ENCODE peak calls at places on chromosomes 5 and 9, in five cellular contexts. R is naive thymus-derived CD4-positive, alpha-beta T cell; P is transverse colon; C is AG04450; K is mammary epithelial cell. D is an unnamed sample.

GRCh38 chr9:89814340-89815040 is 209.7 kb downstream of the GADD45G start:
- DNase-seq in R (peak), P (no peak), C (no peak), K (no peak), D (no peak)

GRCh38 chr9:4547016-4547415 is 56.7 kb downstream of the SLC1A1 start:
- DNase-seq in R (no peak), P (no peak), C (no peak), K (no peak), D (no peak)

GRCh38 chr9:78831726-78832125 is 534.8 kb downstream of the PSAT1 start:
- DNase-seq in R (no peak), P (no peak), C (no peak), K (no peak), D (no peak)

GRCh38 chr5:68246802-68247201 is 31.2 kb downstream of the PIK3R1 start:
- DNase-seq in R (no peak), P (no peak), C (no peak), K (no peak), D (no peak)

GRCh38 chr5:19584131-19584530 is 403.9 kb downstream of the CDH18 start:
- DNase-seq in R (no peak), P (no peak), C (no peak), K (no peak), D (no peak)

GRCh38 chr5:72517961-72518690 is 10.9 kb upstream of the ZNF366 start:
- DNase-seq in R (no peak), P (peak), C (no peak), K (no peak), D (no peak)

GRCh38 chr5:151740958-151741373 is 17.5 kb downstream of the ATOX1 start:
- DNase-seq in R (no peak), P (no peak), C (no peak), K (peak), D (no peak)

GRCh38 chr5:62790348-62790747 is 211.7 kb downstream of the LRRC70 start:
- DNase-seq in R (no peak), P (no peak), C (no peak), K (no peak), D (no peak)

GRCh38 chr5:59588922-59589321 is 304.6 kb downstream of the PDE4D start:
- DNase-seq in R (no peak), P (no peak), C (no peak), K (peak), D (no peak)

GRCh38 chr9:69919461-69920061 is 98.9 kb downstream of the CFAP95 start:
- DNase-seq in R (no peak), P (no peak), C (peak), K (peak), D (peak)

GRCh38 chr9:131525643-131526565 is 5.2 kb downstream of the UCK1 start:
- DNase-seq in R (no peak), P (no peak), C (no peak), K (no peak), D (no peak)

GRCh38 chr9:35801328-35802128 is 10.1 kb downstream of the NPR2 start:
- DNase-seq in R (no peak), P (no peak), C (no peak), K (no peak), D (no peak)

GRCh38 chr9:113581865-113582697 is 118.6 kb downstream of the RGS3 start:
- DNase-seq in R (peak), P (peak), C (no peak), K (no peak), D (no peak)

GRCh38 chr5:116371935-116372334 is 202.7 kb downstream of the SEMA6A start:
- DNase-seq in R (no peak), P (no peak), C (no peak), K (no peak), D (no peak)

GRCh38 chr5:128596071-128596470 is 58.0 kb upstream of the FBN2 start:
- DNase-seq in R (no peak), P (no peak), C (no peak), K (no peak), D (no peak)

GRCh38 chr5:43044181-43044914 is 4.2 kb upstream of the ANXA2R start:
- DNase-seq in R (no peak), P (no peak), C (no peak), K (no peak), D (no peak)

GRCh38 chr9:94560237-94560636 is 5.4 kb downstream of the PCAT7 start:
- DNase-seq in R (no peak), P (no peak), C (no peak), K (peak), D (no peak)

GRCh38 chr9:94553029-94553938 is 1.6 kb upstream of the PCAT7 start:
- DNase-seq in R (no peak), P (peak), C (no peak), K (no peak), D (no peak)

GRCh38 chr9:94554078-94554438 is 825 bp upstream of the PCAT7 start:
- DNase-seq in R (no peak), P (peak), C (no peak), K (no peak), D (no peak)

DNA sequence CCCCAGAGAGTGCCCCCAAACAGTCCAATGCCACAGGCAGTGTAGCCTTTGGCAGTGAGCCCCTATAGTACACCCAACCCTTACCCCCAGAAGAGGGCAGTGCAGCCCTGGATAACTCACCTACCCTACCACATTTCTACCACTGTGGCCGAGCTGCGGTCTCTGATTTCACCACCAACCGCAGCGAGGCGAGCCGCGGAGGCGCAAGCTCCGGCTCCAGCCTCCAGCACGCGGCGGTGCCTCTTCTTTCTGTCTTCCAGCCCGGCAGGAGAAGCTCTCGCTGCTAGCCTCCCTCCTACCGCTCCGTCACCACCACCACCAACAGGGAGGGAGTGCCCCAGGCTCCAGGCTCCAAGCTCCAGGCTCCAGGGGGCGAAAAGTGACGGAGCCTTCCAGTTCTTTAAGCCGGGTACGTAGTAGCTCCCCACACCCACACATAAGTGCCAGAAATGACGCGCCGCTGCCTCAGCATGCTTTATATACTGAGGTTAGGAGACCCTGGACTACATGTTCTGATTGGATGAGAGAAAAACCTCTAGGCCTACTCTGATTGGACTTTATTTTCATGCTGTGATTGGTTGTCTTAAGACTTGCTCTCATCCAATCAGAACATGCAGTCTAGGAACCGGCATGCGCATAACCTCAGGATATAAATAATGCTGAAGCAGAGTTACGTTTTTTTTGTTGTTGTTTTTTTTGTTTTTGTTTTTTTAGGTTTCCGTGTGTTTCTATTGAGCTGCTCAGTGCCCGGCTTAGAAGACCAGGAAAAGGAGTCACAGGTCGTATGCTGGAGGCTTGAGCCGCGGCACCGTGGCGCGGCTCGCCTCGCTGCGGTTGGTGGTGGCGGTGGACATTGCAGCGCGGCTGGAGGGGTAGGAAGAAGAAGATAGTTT is at the start of gene PCAT7:
- DNase-seq in R (no peak), P (peak), C (no peak), K (no peak), D (no peak)
- H3K4me3 ChIP-seq in R (no peak), P (peak), C (no peak), K (no peak), D (no peak)

DNA sequence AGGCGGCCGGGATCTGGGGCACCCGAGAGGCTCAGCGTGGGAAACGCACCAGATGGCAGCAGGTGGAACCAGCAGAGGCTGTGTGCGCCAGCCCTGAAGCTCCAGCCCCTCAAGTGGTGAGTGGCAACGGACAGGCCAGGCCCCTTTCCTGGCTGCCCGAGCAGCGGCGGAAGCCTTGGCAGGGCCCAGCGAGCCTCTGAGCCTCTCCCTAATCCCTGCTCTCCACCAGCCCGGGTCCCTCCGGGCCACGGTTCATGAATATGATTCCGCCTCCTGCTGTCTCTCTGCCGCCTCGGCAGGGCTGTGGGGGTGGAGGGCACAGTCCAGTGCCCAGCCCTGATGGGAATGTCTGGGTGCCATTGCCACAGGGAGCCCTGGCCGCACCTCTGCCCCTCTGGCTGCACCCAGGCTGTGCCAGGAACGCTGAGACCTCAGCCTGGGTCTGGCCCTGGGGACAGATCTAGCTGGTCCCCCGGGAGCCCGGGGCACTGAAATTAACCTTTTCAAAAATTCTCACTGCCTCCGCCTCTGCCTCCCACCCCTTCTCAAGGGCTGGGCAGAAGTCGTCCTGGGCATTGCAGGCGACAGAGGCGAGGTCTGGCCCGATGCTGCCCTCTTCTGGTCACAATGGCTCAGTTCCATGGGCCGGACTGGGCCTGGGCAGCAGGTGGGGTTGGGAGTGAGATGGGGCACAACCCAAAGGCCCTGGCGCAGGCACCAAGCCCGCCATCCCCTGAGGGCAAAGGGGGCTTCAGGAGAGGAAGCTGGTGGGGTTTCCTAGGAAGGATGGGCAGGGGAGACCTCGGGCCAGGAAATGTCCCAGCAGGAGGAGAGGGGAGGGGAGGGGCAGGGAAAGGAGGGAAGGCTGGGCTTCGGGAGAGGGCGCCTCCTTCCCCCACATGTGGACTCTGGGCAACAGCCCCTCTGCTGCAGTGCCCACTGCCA is 20.3 kb downstream of the CCDC187 start:
- DNase-seq in R (peak), P (peak), C (peak), K (peak), D (peak)
- H3K4me3 ChIP-seq in R (no peak), P (peak), C (no peak), K (peak), D (peak)

GRCh38 chr9:33161011-33161588 is 6.0 kb downstream of the B4GALT1 start:
- DNase-seq in R (no peak), P (peak), C (peak), K (peak), D (peak)
- H3K4me3 ChIP-seq in R (no peak), P (no peak), C (peak), K (peak), D (peak)

GRCh38 chr5:126354012-126354856 is 69.0 kb upstream of the GRAMD2B start:
- DNase-seq in R (no peak), P (no peak), C (peak), K (peak), D (peak)
- H3K4me3 ChIP-seq in R (no peak), P (no peak), C (peak), K (peak), D (no peak)

GRCh38 chr9:124861342-124862229 is at the start of the genes ARPC5L and RPL35:
- DNase-seq in R (peak), P (peak), C (peak), K (peak), D (peak)

GRCh38 chr9:124857533-124858162 is 4.1 kb downstream of the RPL35 start:
- DNase-seq in R (no peak), P (no peak), C (no peak), K (no peak), D (no peak)

GRCh38 chr9:124860582-124861341 is 995 bp downstream of the RPL35 start:
- DNase-seq in R (no peak), P (no peak), C (no peak), K (no peak), D (no peak)

GRCh38 chr9:124858330-124859046 is 3.3 kb downstream of the RPL35 start:
- DNase-seq in R (no peak), P (no peak), C (no peak), K (no peak), D (no peak)

GRCh38 chr9:124859803-124860581 is 1.8 kb downstream of the RPL35 start:
- DNase-seq in R (no peak), P (no peak), C (no peak), K (no peak), D (no peak)
- H3K4me3 ChIP-seq in R (peak), P (no peak), C (peak), K (peak), D (peak)

DNA sequence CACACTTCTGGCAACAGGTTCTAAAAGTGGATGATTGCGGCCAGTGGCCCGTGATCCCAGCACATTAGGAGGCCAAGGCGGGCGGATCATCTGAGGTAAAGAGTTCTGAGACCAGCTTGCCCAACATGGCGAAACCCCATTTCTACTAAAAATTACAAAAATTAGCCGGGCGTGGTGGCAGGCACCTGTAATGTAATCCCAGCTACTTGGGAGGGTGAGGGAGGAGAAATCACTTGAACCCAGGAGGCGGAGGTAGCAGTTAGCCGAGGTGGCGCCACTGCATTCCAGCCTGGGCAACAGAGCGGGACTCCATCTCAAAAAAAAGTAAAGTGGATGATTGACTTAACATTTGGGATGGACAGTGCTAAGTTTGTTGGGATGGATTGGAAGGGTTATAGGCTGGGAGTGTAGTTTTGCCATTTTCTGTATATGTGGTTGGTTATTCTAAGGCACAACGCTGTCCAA is 3.4 kb downstream of the MATR3 start:
- DNase-seq in R (no peak), P (no peak), C (no peak), K (no peak), D (no peak)
- H3K4me3 ChIP-seq in R (no peak), P (no peak), C (no peak), K (no peak), D (no peak)

DNA sequence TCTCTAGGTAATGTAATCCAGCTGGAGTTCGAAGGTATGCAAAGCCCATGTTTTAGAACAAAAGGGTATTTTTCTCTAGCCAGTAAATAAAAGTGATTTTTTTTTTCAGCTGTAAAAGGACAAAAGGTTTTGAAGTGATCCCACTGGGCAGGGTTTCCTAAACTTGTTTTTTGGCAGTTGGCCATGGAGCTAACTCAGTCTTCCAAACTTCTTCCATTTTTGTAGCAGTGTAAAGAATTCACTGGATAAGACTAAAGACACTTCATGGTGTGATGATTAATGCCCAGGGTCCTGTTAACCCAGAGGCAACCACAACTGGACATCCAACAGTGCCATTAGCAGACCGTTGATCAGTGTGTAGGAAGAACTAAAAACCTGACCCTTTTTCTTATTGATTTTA is 63.8 kb downstream of the TMEM252 start:
- DNase-seq in R (no peak), P (no peak), C (no peak), K (no peak), D (no peak)
- H3K4me3 ChIP-seq in R (no peak), P (no peak), C (no peak), K (no peak), D (no peak)

GRCh38 chr9:37126214-37126788 is 5.9 kb downstream of the ZCCHC7 start:
- DNase-seq in R (no peak), P (no peak), C (no peak), K (no peak), D (no peak)

GRCh38 chr9:37117956-37118355 is 2.4 kb upstream of the ZCCHC7 start:
- DNase-seq in R (no peak), P (no peak), C (no peak), K (no peak), D (no peak)

GRCh38 chr9:37119907-37120839 is at the start of gene ZCCHC7:
- DNase-seq in R (peak), P (peak), C (peak), K (peak), D (peak)

GRCh38 chr9:37119360-37119759 is 1.0 kb upstream of the ZCCHC7 start:
- DNase-seq in R (no peak), P (no peak), C (no peak), K (no peak), D (no peak)

GRCh38 chr9:37121881-37122280 is 1.5 kb downstream of the ZCCHC7 start:
- DNase-seq in R (no peak), P (no peak), C (no peak), K (no peak), D (no peak)
- H3K4me3 ChIP-seq in R (peak), P (no peak), C (peak), K (peak), D (peak)

GRCh38 chr5:168290902-168291280 is 554 bp upstream of the WWC1 start:
- DNase-seq in R (no peak), P (no peak), C (no peak), K (no peak), D (no peak)

GRCh38 chr5:168291281-168291960 is at the start of gene WWC1:
- DNase-seq in R (peak), P (peak), C (no peak), K (peak), D (no peak)

GRCh38 chr5:168295574-168296201 is 4.2 kb downstream of the WWC1 start:
- DNase-seq in R (no peak), P (no peak), C (peak), K (peak), D (peak)

GRCh38 chr5:168291961-168292782 is 727 bp downstream of the WWC1 start:
- DNase-seq in R (no peak), P (peak), C (no peak), K (no peak), D (no peak)

DNA sequence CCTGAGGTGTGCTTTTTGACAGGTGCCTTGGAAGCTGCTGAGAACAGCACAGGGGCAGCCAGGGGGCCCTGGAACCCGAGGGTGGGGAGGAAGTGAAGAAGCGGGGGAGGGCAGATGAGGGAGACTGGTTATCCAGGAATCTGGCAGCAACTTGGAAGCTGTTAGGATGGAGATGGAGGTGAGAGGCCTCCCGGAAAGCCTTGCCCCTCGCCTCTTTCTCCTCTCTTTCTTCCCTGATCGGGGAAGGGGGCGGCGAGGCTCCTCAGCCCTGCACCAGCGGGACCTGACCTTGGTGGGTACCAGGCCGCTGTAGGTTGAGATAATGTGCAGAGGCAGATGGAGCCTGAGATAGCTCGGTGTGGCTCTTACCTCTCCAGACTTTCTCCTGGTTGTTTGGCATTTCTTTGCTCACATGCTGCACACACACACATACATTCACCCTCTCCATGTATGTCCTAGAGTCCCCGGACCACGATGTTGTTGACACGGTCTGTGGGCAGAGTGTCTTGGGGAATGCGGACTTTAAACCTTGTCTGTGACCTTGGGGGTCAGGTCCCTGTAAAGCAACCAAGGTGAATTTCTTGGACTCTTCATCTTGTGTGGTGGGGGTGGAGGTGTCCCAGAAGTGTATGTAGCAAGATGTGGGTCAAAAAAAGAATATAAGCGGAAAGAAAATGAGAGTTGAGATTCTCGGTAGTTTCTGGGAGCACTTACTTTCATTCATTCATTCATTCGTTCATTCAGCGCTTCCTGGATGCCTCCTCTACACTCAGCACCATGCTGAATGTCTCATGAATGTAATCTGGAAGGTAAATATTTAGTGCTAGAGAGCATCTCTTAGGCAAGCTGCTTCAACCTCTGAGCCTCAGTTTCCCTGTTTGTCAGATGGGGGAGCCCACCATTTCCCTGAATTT is 1.6 kb downstream of the WWC1 start:
- DNase-seq in R (no peak), P (no peak), C (no peak), K (no peak), D (no peak)
- H3K4me3 ChIP-seq in R (no peak), P (peak), C (peak), K (peak), D (no peak)

GRCh38 chr5:132435891-132436290 is 54.7 kb downstream of the IRF1 start:
- DNase-seq in R (no peak), P (peak), C (no peak), K (no peak), D (no peak)

GRCh38 chr5:132434813-132435286 is 55.7 kb downstream of the IRF1 start:
- DNase-seq in R (no peak), P (peak), C (no peak), K (peak), D (no peak)

GRCh38 chr5:132437604-132438275 is 52.8 kb downstream of the IRF1 start:
- DNase-seq in R (peak), P (peak), C (peak), K (no peak), D (peak)

GRCh38 chr5:132438931-132439330 is 51.6 kb downstream of the IRF1 start:
- DNase-seq in R (no peak), P (no peak), C (no peak), K (no peak), D (no peak)

GRCh38 chr5:132436936-132437335 is 53.6 kb downstream of the IRF1 start:
- DNase-seq in R (no peak), P (no peak), C (no peak), K (no peak), D (no peak)
- H3K4me3 ChIP-seq in R (no peak), P (no peak), C (no peak), K (no peak), D (no peak)